ENCODE peak calls at places on chromosome 13, in four cellular contexts. X is CD8-positive, alpha-beta memory T cell; D is ascending aorta; A is testis. Z is an unnamed sample.
A peak's percentile ranks its signal among the peaks of the same experiment; 100 is the strongest.

GRCh38 chr13:72757792-72758535 is 23.7 kb downstream of the DIS3 start:
- DNase-seq in X (no peak), D (no peak), A (no peak), Z (no peak)

GRCh38 chr13:73248711-73249580 is 190.1 kb downstream of the KLF5 start:
- DNase-seq in X (no peak), D (no peak), A (no peak), Z (no peak)

GRCh38 chr13:79791471-79792042 is 310.6 kb downstream of the NDFIP2 start:
- DNase-seq in X (no peak), D (no peak), A (no peak), Z (no peak)

GRCh38 chr13:50387124-50387581 is 371.9 kb downstream of the KCNRG start:
- DNase-seq in X (peak; percentile 72), D (peak; percentile 26), A (peak; percentile 59), Z (no peak)

GRCh38 chr13:25687622-25688225 is 315.9 kb downstream of the ATP8A2 start:
- DNase-seq in X (no peak), D (no peak), A (no peak), Z (no peak)

GRCh38 chr13:24263652-24264051 is 45.7 kb upstream of the C1QTNF9 start:
- DNase-seq in X (no peak), D (no peak), A (no peak), Z (no peak)

GRCh38 chr13:100521912-100522490 is 66.6 kb downstream of the GGACT start:
- DNase-seq in X (no peak), D (no peak), A (no peak), Z (no peak)

GRCh38 chr13:72290962-72291681 is 424.1 kb upstream of the DACH1 start:
- DNase-seq in X (no peak), D (no peak), A (no peak), Z (no peak)

GRCh38 chr13:56735537-56735942 is 405.2 kb upstream of the PRR20A start:
- DNase-seq in X (no peak), D (no peak), A (peak; percentile 26), Z (no peak)

GRCh38 chr13:41416276-41416675 is 41.1 kb upstream of the RGCC start:
- DNase-seq in X (no peak), D (no peak), A (no peak), Z (no peak)

GRCh38 chr13:45700971-45701900 is 884 bp upstream of the CBY2 start:
- DNase-seq in X (no peak), D (no peak), A (peak; percentile 53), Z (no peak)

GRCh38 chr13:41675306-41675705 is 218.0 kb downstream of the RGCC start:
- DNase-seq in X (no peak), D (no peak), A (no peak), Z (no peak)

GRCh38 chr13:20272104-20272503 is 40.0 kb upstream of the GJB6 start:
- DNase-seq in X (no peak), D (no peak), A (no peak), Z (no peak)

GRCh38 chr13:78160793-78161192 is 242.2 kb upstream of the EDNRB start:
- DNase-seq in X (no peak), D (no peak), A (no peak), Z (no peak)

GRCh38 chr13:29439601-29440381 is 155.7 kb downstream of the SLC7A1 start:
- DNase-seq in X (no peak), D (no peak), A (no peak), Z (no peak)

GRCh38 chr13:50319603-50320296 is 304.5 kb downstream of the KCNRG start:
- DNase-seq in X (no peak), D (no peak), A (no peak), Z (no peak)

GRCh38 chr13:50129923-50130685 is 114.9 kb downstream of the KCNRG start:
- DNase-seq in X (peak; percentile 51), D (no peak), A (no peak), Z (no peak)

GRCh38 chr13:59464926-59465325 is 698.8 kb downstream of the DIAPH3 start:
- DNase-seq in X (no peak), D (no peak), A (no peak), Z (no peak)

GRCh38 chr13:60226507-60226906 is 62.8 kb upstream of the DIAPH3 start:
- DNase-seq in X (no peak), D (no peak), A (peak; percentile 16), Z (no peak)

GRCh38 chr13:24624801-24625231 is 55.4 kb upstream of the ATP12A start:
- DNase-seq in X (no peak), D (no peak), A (no peak), Z (no peak)

GRCh38 chr13:90389537-90389936 is 958.0 kb upstream of the MIR17HG start:
- DNase-seq in X (no peak), D (no peak), A (no peak), Z (no peak)

GRCh38 chr13:49678172-49678914 is 12.9 kb downstream of the EBPL start:
- DNase-seq in X (no peak), D (no peak), A (no peak), Z (no peak)

GRCh38 chr13:26629260-26629659 is 71.8 kb downstream of the WASF3 start:
- DNase-seq in X (no peak), D (no peak), A (peak; percentile 64), Z (no peak)

GRCh38 chr13:74986609-74987008 is 495.4 kb downstream of the TBC1D4 start:
- DNase-seq in X (no peak), D (no peak), A (no peak), Z (no peak)

GRCh38 chr13:35818577-35819165 is 312.5 kb downstream of the DCLK1 start:
- DNase-seq in X (no peak), D (no peak), A (no peak), Z (no peak)

GRCh38 chr13:29654807-29655547 is 59.5 kb upstream of the SLC7A1 start:
- DNase-seq in X (no peak), D (no peak), A (no peak), Z (no peak)

GRCh38 chr13:91270031-91270430 is 77.5 kb upstream of the MIR17HG start:
- DNase-seq in X (no peak), D (no peak), A (no peak), Z (no peak)

GRCh38 chr13:34465423-34465922 is 476.6 kb upstream of the NBEA start:
- DNase-seq in X (no peak), D (no peak), A (no peak), Z (no peak)

GRCh38 chr13:79837741-79838450 is 356.9 kb downstream of the NDFIP2 start:
- DNase-seq in X (no peak), D (no peak), A (no peak), Z (no peak)

GRCh38 chr13:66689628-66690027 is 540.5 kb downstream of the PCDH9 start:
- DNase-seq in X (no peak), D (no peak), A (peak; percentile 24), Z (no peak)

GRCh38 chr13:42883771-42884170 is 102.4 kb downstream of the FAM216B start:
- DNase-seq in X (no peak), D (no peak), A (peak; percentile 46), Z (no peak)

GRCh38 chr13:64688893-64689677 is 2541.1 kb downstream of the PCDH9 start:
- DNase-seq in X (no peak), D (no peak), A (no peak), Z (no peak)

DNA sequence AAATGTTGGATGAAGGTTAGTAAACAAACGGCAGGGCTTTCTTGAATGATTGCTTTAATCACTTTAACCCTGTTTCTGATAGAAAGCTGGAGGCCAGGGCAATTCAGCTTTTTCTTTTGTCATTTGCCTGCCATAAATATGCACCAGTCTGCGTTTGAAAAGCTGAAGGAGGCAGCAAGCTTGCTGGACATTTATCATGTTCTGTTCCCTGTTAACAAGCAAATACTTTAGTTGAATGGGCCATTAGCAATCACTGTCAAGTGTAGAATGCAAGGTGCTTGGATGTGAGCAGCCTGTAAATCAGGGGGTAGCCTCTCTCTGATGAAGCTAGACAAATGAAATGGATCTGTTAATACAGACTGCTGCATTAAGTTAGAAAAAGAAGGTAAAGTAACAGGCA is 7.7 kb downstream of the EFNB2 start:
- DNase-seq in X (no peak), D (no peak), A (no peak), Z (no peak)
- H3K4me3 ChIP-seq in X (no peak overlapping the region), D (no peak overlapping the region), A (no peak overlapping the region), Z (no peak overlapping the region)

GRCh38 chr13:113452942-113453901 is at the start of gene ADPRHL1:
- DNase-seq in X (no peak), D (no peak), A (peak; percentile 32), Z (no peak)

GRCh38 chr13:113448885-113449692 is 4.2 kb downstream of the ADPRHL1 start:
- DNase-seq in X (peak; percentile 87), D (no peak), A (peak; percentile 84), Z (peak; percentile 87)

GRCh38 chr13:113453962-113454361 is 674 bp upstream of the ADPRHL1 start:
- DNase-seq in X (no peak), D (no peak), A (no peak), Z (no peak)

GRCh38 chr13:113449693-113450347 is 3.5 kb downstream of the ADPRHL1 start:
- DNase-seq in X (no peak), D (no peak), A (no peak), Z (no peak)

DNA sequence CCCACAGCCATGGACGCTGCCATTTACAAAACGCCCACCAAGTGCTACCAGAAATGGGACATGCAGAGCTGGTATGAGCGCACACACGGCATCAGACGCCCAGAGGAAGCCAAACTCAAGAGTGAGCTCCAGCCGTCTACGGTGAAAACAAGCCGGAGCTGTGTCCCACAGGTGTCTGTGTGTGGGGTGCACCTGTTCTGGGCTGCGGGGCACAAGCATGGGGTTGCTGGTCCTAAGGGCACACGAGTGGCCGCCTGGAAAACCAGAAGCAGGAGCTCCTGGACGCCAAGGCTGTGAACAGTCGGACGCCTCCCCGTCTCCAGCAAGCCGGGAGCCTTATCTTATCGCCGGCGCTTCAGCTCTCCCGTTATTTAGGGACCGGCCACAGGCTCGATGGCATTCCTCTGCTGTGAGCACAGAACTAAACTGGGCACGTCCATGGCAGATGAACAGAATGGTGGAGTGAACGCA is 1.3 kb downstream of the ADPRHL1 start:
- DNase-seq in X (no peak), D (no peak), A (peak; percentile 76), Z (no peak)
- H3K36me3 ChIP-seq in X (no peaks in the 10 kb centered on the region), D (peaks cover 31% of the 10 kb centered on the region), A (no peaks in the 10 kb centered on the region), Z (peaks cover 18% of the 10 kb centered on the region)

GRCh38 chr13:71021810-71022422 is 845.1 kb downstream of the DACH1 start:
- DNase-seq in X (no peak), D (no peak), A (no peak), Z (no peak)
- H3K4me3 ChIP-seq in X (no peak overlapping the region), D (no peak overlapping the region), A (no peak overlapping the region), Z (no peak overlapping the region)

GRCh38 chr13:109769275-109769674 is 17.1 kb downstream of the IRS2 start:
- DNase-seq in X (no peak), D (no peak), A (no peak), Z (no peak)
- H3K36me3 ChIP-seq in X (no peaks in the 10 kb centered on the region), D (peaks cover 60% of the 10 kb centered on the region), A (no peaks in the 10 kb centered on the region), Z (no peaks in the 10 kb centered on the region)

Z was measured in Peyer's patch.